ENCODE peak calls at places on chromosomes 11 and 22, in five cellular contexts. I is neural progenitor cell, T is A549, L is mesenchymal stem cell, V is fibroblast of lung. H is an unnamed sample.

GRCh38 chr11:71418643-71419042 is 29.6 kb downstream of the DHCR7 start:
- DNase-seq in T (no peak), I (no peak), V (no peak), L (no peak), H (no peak)

GRCh38 chr11:987671-988070 is 48.8 kb downstream of the MUC6 start:
- DNase-seq in T (no peak), I (no peak), L (no peak), V (no peak), H (no peak)

GRCh38 chr11:69563946-69564780 is 76.8 kb upstream of the CCND1 start:
- DNase-seq in V (no peak), I (no peak), T (no peak), L (peak), H (no peak)

GRCh38 chr11:13269775-13270174 is 7.8 kb upstream of the BMAL1 start:
- DNase-seq in L (no peak), V (no peak), T (no peak), I (no peak), H (peak)

GRCh38 chr11:2913029-2913431 is 16.2 kb downstream of the PHLDA2 start:
- DNase-seq in V (peak), I (no peak), T (no peak), L (peak), H (peak)

GRCh38 chr22:33350391-33350955 is 292.3 kb upstream of the SYN3 start:
- DNase-seq in T (no peak), V (no peak), L (no peak), I (no peak), H (no peak)

GRCh38 chr11:100759106-100759505 is 72.0 kb downstream of the ARHGAP42 start:
- DNase-seq in T (no peak), V (no peak), I (no peak), L (no peak), H (no peak)

GRCh38 chr11:103878646-103879045 is 157.8 kb upstream of the DDI1 start:
- DNase-seq in V (no peak), L (no peak), T (no peak), I (no peak), H (no peak)

GRCh38 chr11:870127-870413 is 27.4 kb downstream of the TSPAN4 start:
- DNase-seq in I (no peak), T (no peak), L (no peak), V (no peak), H (peak)

GRCh38 chr11:31817054-31817620 is 6.0 kb upstream of the PAX6 start:
- DNase-seq in T (no peak), L (no peak), I (peak), V (no peak), H (no peak)

GRCh38 chr11:21475276-21475675 is 717.6 kb upstream of the ANO5 start:
- DNase-seq in V (no peak), L (no peak), T (no peak), I (peak), H (no peak)

GRCh38 chr11:132648841-132649240 is 883.5 kb downstream of the OPCML start:
- DNase-seq in T (no peak), I (no peak), V (no peak), L (peak), H (no peak)

GRCh38 chr22:50016308-50016987 is 3.9 kb upstream of the IL17REL start:
- DNase-seq in I (peak), T (no peak), V (no peak), L (no peak), H (no peak)

GRCh38 chr22:11598492-11599440 is 3929.2 kb upstream of the OR11H1 start:
- DNase-seq in L (no peak), I (no peak), T (no peak), V (no peak), H (no peak)

GRCh38 chr11:12512132-12512531 is 134.8 kb downstream of the PARVA start:
- DNase-seq in L (no peak), V (no peak), I (no peak), T (no peak), H (no peak)

GRCh38 chr11:79440451-79441158 is at the start of gene TENM4:
- DNase-seq in I (peak), V (peak), T (no peak), L (peak), H (peak)

GRCh38 chr11:63802637-63803414 is 10.4 kb upstream of the SPINDOC start:
- DNase-seq in L (peak), V (peak), I (no peak), T (peak), H (peak)

GRCh38 chr11:114083256-114084252 is 24.0 kb downstream of the ZBTB16 start:
- DNase-seq in T (no peak), V (no peak), L (no peak), I (no peak), H (no peak)

GRCh38 chr11:114084414-114084813 is 24.9 kb downstream of the ZBTB16 start:
- DNase-seq in I (no peak), L (no peak), V (no peak), T (no peak), H (no peak)

GRCh38 chr11:114081641-114082414 is 22.3 kb downstream of the ZBTB16 start:
- DNase-seq in T (no peak), I (no peak), V (peak), L (peak), H (no peak)

GRCh38 chr11:114082415-114082748 is 22.9 kb downstream of the ZBTB16 start:
- DNase-seq in V (peak), L (peak), I (no peak), T (no peak), H (no peak)

GRCh38 chr11:114082767-114083181 is 23.3 kb downstream of the ZBTB16 start:
- DNase-seq in L (no peak), T (no peak), I (no peak), V (no peak), H (no peak)
- H3K4me2 ChIP-seq in L (no peak), T (no peak), I (peak), V (no peak), H (no peak)

DNA sequence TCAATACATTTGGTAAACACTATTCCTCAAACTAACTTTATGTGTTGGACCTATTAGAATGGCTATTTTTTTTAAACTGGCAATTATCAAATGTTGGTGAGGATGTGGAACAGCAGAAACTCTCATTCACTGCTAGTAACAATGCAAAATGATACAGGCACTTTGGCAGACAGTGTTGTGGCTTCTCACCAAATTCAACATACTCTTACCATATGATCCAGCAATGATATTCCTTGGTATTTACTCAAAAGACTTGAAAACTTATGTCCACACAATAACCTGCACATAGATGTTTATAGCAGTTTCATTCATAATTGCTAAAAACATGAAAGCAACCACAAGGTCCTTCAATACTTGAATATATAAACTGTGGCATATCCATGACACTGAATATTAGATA is 112.5 kb upstream of the TP53AIP1 start:
- DNase-seq in T (no peak), V (no peak), L (no peak), I (no peak), H (no peak)
- H3K27ac ChIP-seq in T (no peak), V (no peak), L (no peak), I (no peak), H (no peak)

GRCh38 chr11:128246364-128247234 is 340.8 kb downstream of the ETS1 start:
- DNase-seq in V (peak), L (peak), T (no peak), I (peak), H (no peak)

GRCh38 chr11:128251140-128251539 is 336.2 kb downstream of the ETS1 start:
- DNase-seq in I (no peak), T (no peak), L (peak), V (peak), H (peak)

GRCh38 chr11:128244896-128245295 is 342.5 kb downstream of the ETS1 start:
- DNase-seq in V (peak), L (peak), T (no peak), I (no peak), H (peak)

GRCh38 chr11:128250482-128250881 is 336.9 kb downstream of the ETS1 start:
- DNase-seq in T (no peak), I (no peak), L (no peak), V (no peak), H (no peak)

DNA sequence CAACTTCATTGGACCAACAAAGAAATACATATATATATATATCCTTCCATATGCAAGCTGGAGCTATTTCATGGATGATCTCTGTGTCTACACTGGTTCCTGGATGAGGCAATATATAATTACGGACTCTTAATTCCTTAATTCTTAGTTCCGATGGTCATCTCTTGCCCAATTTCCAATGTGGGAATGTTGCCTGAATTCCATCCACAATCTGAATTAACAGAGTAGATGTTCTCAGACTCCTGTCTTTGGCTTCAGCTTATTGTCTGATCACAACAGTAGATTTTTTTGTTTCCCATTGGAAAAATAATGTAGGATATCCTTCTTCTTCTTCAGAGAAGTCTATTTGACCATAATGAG is 340.1 kb downstream of the ETS1 start:
- DNase-seq in V (no peak), T (no peak), I (no peak), L (no peak), H (no peak)
- H3K4me2 ChIP-seq in V (no peak), T (no peak), I (no peak), L (no peak), H (no peak)

DNA sequence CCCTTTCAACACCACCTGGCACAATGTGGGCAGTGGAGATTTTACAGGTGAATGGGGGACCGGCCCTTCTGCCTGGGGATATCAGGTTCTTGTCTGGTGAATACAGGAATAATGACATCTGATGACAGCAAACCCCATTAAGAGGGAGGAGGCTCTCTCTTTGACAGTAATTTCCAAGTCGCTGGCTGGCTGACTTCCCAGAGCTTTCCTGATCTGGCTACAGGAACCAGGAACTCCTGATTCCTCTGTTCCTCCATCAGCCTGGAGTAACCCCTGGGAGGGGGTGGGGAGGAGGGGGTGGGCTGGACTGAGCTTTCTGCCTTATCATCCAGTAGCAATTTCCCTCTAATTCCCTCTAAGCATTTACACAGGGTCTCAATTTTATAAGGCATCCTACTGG is 3.7 kb upstream of the MIEF1 start:
- DNase-seq in I (no peak), T (no peak), L (no peak), V (no peak), H (no peak)
- H3K27ac ChIP-seq in I (no peak), T (no peak), L (no peak), V (no peak), H (no peak)

GRCh38 chr11:76789443-76789719 is 6.2 kb downstream of the TSKU start:
- DNase-seq in V (no peak), I (no peak), T (no peak), L (no peak), H (no peak)
- H3K4me2 ChIP-seq in V (no peak), I (no peak), T (peak), L (no peak), H (peak)

GRCh38 chr11:61816736-61817455 is at the start of gene FADS1:
- DNase-seq in V (peak), I (peak), T (peak), L (peak), H (peak)

GRCh38 chr11:61820174-61820573 is 3.4 kb upstream of the FADS1 start:
- DNase-seq in L (peak), I (no peak), T (peak), V (peak), H (peak)

GRCh38 chr11:61814958-61815789 is 1.6 kb downstream of the FADS1 start:
- DNase-seq in L (peak), I (peak), T (peak), V (peak), H (peak)

GRCh38 chr11:61815790-61816735 is 740 bp downstream of the FADS1 start:
- DNase-seq in I (peak), L (peak), V (peak), T (peak), H (peak)

GRCh38 chr11:61817471-61818202 is 834 bp upstream of the FADS1 start:
- DNase-seq in T (no peak), V (no peak), I (no peak), L (no peak), H (peak)
- H3K27ac ChIP-seq in T (peak), V (peak), I (peak), L (peak), H (peak)

DNA sequence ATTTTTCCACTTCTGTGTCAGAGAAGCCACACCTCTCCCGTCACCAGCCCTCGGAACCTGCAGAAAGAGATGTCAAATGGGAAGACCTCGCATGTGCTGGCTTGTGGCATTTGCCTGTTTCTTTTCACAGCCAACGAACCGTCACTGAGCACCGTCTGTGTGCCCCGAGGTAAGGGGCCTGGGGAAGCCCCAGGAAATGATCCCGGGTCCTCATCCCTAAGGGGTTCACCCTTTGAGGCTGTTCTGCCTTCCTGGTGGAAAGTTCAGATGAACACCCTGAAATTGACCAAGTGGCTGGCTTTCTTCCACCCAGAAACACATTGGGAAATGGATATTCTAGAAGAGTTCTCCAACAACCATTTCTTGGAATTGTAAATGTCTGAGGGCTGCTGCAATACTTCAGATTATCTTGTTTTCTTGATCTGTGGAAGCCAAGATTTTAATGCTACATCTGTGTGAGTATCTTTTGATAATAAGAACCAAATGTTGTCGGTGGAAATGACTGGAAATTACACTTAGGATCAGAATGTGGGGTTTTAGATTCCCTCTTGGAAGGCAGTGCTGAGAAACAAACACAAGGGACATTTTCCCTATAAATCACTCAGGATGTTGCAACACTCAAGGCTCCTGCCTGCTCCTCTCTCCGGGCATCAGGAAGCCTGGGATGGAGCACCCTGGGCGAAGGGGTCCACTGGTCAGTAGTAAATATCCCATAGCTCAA is 37.6 kb downstream of the RIBC2 start:
- DNase-seq in V (peak), L (peak), I (no peak), T (no peak), H (no peak)
- H3K4me2 ChIP-seq in V (no peak), L (no peak), I (no peak), T (no peak), H (no peak)

GRCh38 chr11:68036141-68036716 is 2.6 kb upstream of the TCIRG1 start:
- DNase-seq in V (no peak), T (no peak), L (no peak), I (no peak), H (no peak)
- H3K27ac ChIP-seq in V (no peak), T (no peak), L (no peak), I (no peak), H (no peak)

DNA sequence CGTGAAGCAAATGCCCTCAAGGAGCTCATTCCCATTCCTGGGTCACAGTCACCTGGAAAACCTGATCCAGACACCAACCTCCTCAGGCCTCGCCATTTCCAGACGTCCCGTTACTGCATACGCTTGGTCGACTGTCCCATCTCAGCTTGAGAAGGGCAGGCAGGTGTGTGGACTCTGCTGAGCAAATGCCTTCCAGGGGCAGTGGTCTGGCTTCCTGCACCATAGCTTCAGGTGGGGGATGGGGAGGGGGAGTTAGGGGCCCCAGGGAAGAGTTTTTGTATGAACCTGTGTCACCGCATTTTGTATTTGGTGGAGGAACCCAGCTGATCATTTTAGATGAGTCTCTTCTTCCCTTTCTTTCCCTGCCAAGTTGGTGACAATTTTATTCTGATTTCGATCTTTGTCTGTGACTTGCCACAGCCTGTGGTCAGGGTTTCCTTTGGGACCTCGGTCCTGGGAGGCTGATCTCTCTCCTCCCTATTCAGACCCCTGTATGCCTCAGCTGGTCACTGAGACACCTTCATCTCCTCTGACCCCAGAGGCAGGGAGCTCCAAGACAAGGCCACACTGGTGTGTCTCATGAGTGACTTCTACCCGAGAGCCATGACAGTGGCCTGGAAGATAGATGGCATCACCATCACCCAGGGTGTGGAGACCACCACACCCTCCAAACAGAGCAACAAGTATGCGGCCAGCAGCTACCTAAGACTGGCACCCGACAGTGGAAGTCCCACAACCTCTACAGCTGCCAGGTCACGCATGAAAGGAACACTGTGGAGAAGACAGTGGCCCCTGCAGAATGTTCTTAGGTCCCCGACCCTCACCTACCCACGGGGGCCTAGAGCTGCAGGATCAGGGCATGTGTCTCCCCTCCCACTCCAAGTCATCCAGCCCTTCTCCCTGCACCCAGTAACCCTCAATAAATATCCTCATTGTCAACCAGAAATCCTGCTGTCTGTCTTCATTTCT is 22.9 kb downstream of the IGLL5 start:
- DNase-seq in T (no peak), V (no peak), L (no peak), I (no peak), H (no peak)
- H3K4me2 ChIP-seq in T (no peak), V (no peak), L (no peak), I (no peak), H (no peak)

GRCh38 chr22:28904211-28904808 is 20.9 kb downstream of the ZNRF3 start:
- DNase-seq in I (no peak), L (peak), V (peak), T (no peak), H (no peak)
- H3K27ac ChIP-seq in I (no peak), L (peak), V (peak), T (no peak), H (no peak)